ENCODE peak calls at places on chromosome 13, in ten cellular contexts. E is thoracic aorta; O is BJ; N is CD4-positive, CD25-positive, alpha-beta regulatory T cell; V is cardiac muscle cell; M is fibroblast of lung; S is GM23248; U is hepatocyte; T is colonic mucosa; L is ascending aorta. I is an unnamed sample.

GRCh38 chr13:21399741-21400140 is 59.4 kb downstream of the ZDHHC20 start:
- DNase-seq in E (no peak), O (no peak), N (no peak), V (peak; percentile 22), M (no peak), S (peak; percentile 2), U (no peak), T (no peak), L (no peak), I (no peak)

GRCh38 chr13:23289917-23290357 is 109.2 kb downstream of the SGCG start:
- DNase-seq in E (no peak), O (no peak), N (no peak), V (peak; percentile 62), M (peak; percentile 57), S (peak; percentile 77), U (peak; percentile 18), T (no peak), L (no peak), I (no peak)

GRCh38 chr13:51370116-51370515 is 30.6 kb downstream of the SERPINE3 start:
- DNase-seq in E (no peak), O (no peak), N (no peak), V (peak; percentile 80), M (peak; percentile 68), S (peak; percentile 75), U (peak; percentile 18), T (no peak), L (no peak), I (no peak)

GRCh38 chr13:61414686-61415664 is 674 bp downstream of the PCDH20 start:
- DNase-seq in E (no peak), O (no peak), N (no peak), V (peak; percentile 17), M (peak; percentile 47), S (no peak), U (peak; percentile 76), T (peak; percentile 82), L (peak; percentile 76), I (no peak)

GRCh38 chr13:44872751-44873150 is 116.5 kb downstream of the NUFIP1 start:
- DNase-seq in E (no peak), O (no peak), N (no peak), V (peak; percentile 22), M (peak; percentile 11), S (no peak), U (no peak), T (no peak), L (peak; percentile 28), I (no peak)

GRCh38 chr13:98451676-98452105 is 125.2 kb downstream of the STK24 start:
- DNase-seq in E (peak; percentile 46), O (no peak), N (no peak), V (peak; percentile 22), M (peak; percentile 52), S (peak; percentile 86), U (no peak), T (no peak), L (peak; percentile 84), I (no peak)

GRCh38 chr13:51632643-51633357 is 48.5 kb downstream of the WDFY2 start:
- DNase-seq in E (no peak), O (no peak), N (no peak), V (no peak), M (no peak), S (peak; percentile 36), U (no peak), T (no peak), L (no peak), I (no peak)

GRCh38 chr13:95111608-95112007 is 189.6 kb downstream of the ABCC4 start:
- DNase-seq in E (no peak), O (no peak), N (no peak), V (no peak), M (no peak), S (no peak), U (no peak), T (no peak), L (no peak), I (no peak)

GRCh38 chr13:46607768-46608553 is 55.0 kb downstream of the LRCH1 start:
- DNase-seq in E (no peak), O (no peak), N (no peak), V (no peak), M (no peak), S (no peak), U (peak; percentile 71), T (no peak), L (no peak), I (no peak)

GRCh38 chr13:93767231-93767916 is 540.8 kb downstream of the GPC6 start:
- DNase-seq in E (no peak), O (no peak), N (no peak), V (no peak), M (no peak), S (no peak), U (no peak), T (no peak), L (no peak), I (no peak)

GRCh38 chr13:65595881-65596280 is 1634.3 kb downstream of the PCDH9 start:
- DNase-seq in E (no peak), O (no peak), N (no peak), V (peak; percentile 60), M (no peak), S (peak; percentile 1), U (no peak), T (no peak), L (no peak), I (no peak)

GRCh38 chr13:21668665-21669599 is 1.9 kb upstream of the FGF9 start:
- DNase-seq in E (no peak), O (no peak), N (peak; percentile 7), V (peak; percentile 38), M (peak; percentile 50), S (peak; percentile 47), U (peak; percentile 60), T (peak; percentile 51), L (no peak), I (no peak)

GRCh38 chr13:19661126-19661525 is 27.7 kb downstream of the MPHOSPH8 start:
- DNase-seq in E (no peak), O (no peak), N (no peak), V (no peak), M (no peak), S (no peak), U (no peak), T (no peak), L (no peak), I (no peak)

GRCh38 chr13:19658192-19658591 is 24.7 kb downstream of the MPHOSPH8 start:
- DNase-seq in E (no peak), O (no peak), N (no peak), V (no peak), M (no peak), S (no peak), U (no peak), T (no peak), L (no peak), I (no peak)

GRCh38 chr13:19661561-19661960 is 28.1 kb downstream of the MPHOSPH8 start:
- DNase-seq in E (no peak), O (no peak), N (no peak), V (no peak), M (no peak), S (no peak), U (no peak), T (no peak), L (no peak), I (no peak)

GRCh38 chr13:19663416-19663979 is 30.0 kb downstream of the MPHOSPH8 start:
- DNase-seq in E (no peak), O (no peak), N (no peak), V (no peak), M (no peak), S (no peak), U (no peak), T (no peak), L (no peak), I (no peak)

GRCh38 chr13:19658831-19659230 is 25.4 kb downstream of the MPHOSPH8 start:
- DNase-seq in E (no peak), O (no peak), N (no peak), V (no peak), M (no peak), S (no peak), U (no peak), T (no peak), L (no peak), I (no peak)
- H3K36me3 ChIP-seq in E (peaks cover 25% of the 10 kb centered on the region), O (peaks cover 16% of the 10 kb centered on the region), N (peaks cover 54% of the 10 kb centered on the region), V (peaks cover 30% of the 10 kb centered on the region), M (peaks cover 9% of the 10 kb centered on the region), S (peaks cover 39% of the 10 kb centered on the region), U (no peaks in the 10 kb centered on the region), T (no peaks in the 10 kb centered on the region), L (peaks cover 52% of the 10 kb centered on the region), I (peaks cover 15% of the 10 kb centered on the region)

GRCh38 chr13:52665325-52665724 is 12.7 kb downstream of the SUGT1 start:
- DNase-seq in E (no peak), O (no peak), N (no peak), V (peak; percentile 29), M (peak; percentile 37), S (peak; percentile 60), U (peak; percentile 23), T (no peak), L (no peak), I (peak; percentile 14)

GRCh38 chr13:52669677-52670076 is 17.0 kb downstream of the SUGT1 start:
- DNase-seq in E (no peak), O (no peak), N (no peak), V (no peak), M (no peak), S (peak; percentile 7), U (no peak), T (no peak), L (no peak), I (no peak)

GRCh38 chr13:52670726-52671125 is 18.1 kb downstream of the SUGT1 start:
- DNase-seq in E (no peak), O (no peak), N (no peak), V (no peak), M (no peak), S (no peak), U (no peak), T (no peak), L (no peak), I (no peak)
- H3K36me3 ChIP-seq in E (peaks cover 10% of the 10 kb centered on the region), O (peaks cover 5% of the 10 kb centered on the region), N (peaks cover 59% of the 10 kb centered on the region), V (peaks cover 27% of the 10 kb centered on the region), M (peaks cover 6% of the 10 kb centered on the region), S (peaks cover 37% of the 10 kb centered on the region), U (no peaks in the 10 kb centered on the region), T (no peaks in the 10 kb centered on the region), L (peaks cover 38% of the 10 kb centered on the region), I (peaks cover 2% of the 10 kb centered on the region)

DNA sequence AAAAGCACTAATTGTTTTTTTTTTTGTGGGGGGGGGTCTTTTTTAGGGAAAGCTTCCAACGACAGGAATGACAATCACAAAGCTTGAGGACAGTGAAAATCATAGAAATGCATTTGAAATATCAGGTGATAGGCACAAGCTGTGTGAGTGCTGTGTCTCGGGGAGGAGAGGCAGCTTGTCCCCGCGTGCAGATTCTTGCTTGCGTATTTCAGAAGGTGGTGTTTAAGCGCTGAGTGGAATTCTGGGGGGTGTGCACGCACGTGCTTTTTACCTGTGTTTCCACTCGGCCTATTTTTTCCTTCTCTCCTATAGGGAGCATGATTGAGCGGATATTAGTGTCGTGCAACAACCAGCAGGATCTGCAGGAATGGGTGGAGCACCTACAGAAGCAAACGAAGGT is 40.2 kb upstream of the TEX29 start:
- DNase-seq in E (no peak), O (no peak), N (no peak), V (no peak), M (no peak), S (no peak), U (no peak), T (no peak), L (peak; percentile 56), I (no peak)
- H3K36me3 ChIP-seq in E (peaks cover 26% of the 10 kb centered on the region), O (peaks cover 29% of the 10 kb centered on the region), N (peaks cover 96% of the 10 kb centered on the region), V (peaks cover 32% of the 10 kb centered on the region), M (peaks cover 11% of the 10 kb centered on the region), S (peaks cover 33% of the 10 kb centered on the region), U (no peaks in the 10 kb centered on the region), T (peaks cover 11% of the 10 kb centered on the region), L (peaks cover 63% of the 10 kb centered on the region), I (peaks cover 36% of the 10 kb centered on the region)

DNA sequence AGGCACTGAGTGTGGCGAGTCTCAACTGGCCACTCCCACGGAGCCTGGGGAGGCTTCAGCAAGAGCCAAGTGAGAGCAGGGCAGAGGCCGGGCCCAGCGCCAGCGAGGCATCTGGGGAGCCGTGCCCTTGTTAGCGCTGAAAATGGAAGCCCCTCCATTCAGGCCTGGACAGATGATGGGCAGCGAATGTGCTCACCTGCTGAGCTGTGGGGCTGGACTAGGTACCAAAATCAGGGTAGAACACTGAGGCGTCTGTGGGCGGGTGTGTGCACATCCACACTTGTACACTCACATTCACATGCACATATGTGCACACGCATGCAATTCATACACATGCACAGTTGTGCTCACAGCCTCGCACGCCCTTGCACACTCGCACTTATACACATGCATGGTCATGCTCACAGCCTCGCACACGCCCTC is 20.7 kb downstream of the NAXD start:
- DNase-seq in E (no peak), O (no peak), N (no peak), V (no peak), M (no peak), S (no peak), U (no peak), T (no peak), L (peak; percentile 61), I (no peak)
- H3K36me3 ChIP-seq in E (peaks cover 53% of the 10 kb centered on the region), O (peaks cover 46% of the 10 kb centered on the region), N (peaks cover 66% of the 10 kb centered on the region), V (peaks cover 30% of the 10 kb centered on the region), M (peaks cover 40% of the 10 kb centered on the region), S (peaks cover 54% of the 10 kb centered on the region), U (no peaks in the 10 kb centered on the region), T (peaks cover 15% of the 10 kb centered on the region), L (peaks cover 76% of the 10 kb centered on the region), I (peaks cover 38% of the 10 kb centered on the region)

I was measured in GM06990.